ENCODE peak calls at places on chromosome 19, in eight cellular contexts. C is activated T-cell treated with anti-CD3 and anti-CD28 coated beads for 24 hours; Q is NCI-H524 treated with DMSO at 0.1 percent for 48 hours; W is stimulated activated CD8-positive, alpha-beta memory T cell treated with anti-CD3 and anti-CD28 coated beads, Interleukin-12 subunit alpha, Interleukin-12 subunit beta, amount 100 ng/mL, for 1 hour; L is mucosa of gallbladder; I is activated naive CD4-positive, alpha-beta T cell treated with anti-CD3 and anti-CD28 coated beads for 36 hours; V is NCI-H2081; P is adrenal gland. U is an unnamed sample.

GRCh38 chr19:51971624-51972023 is 15.0 kb downstream of the ZNF350 start:
- DNase-seq in C (no peak), Q (no peak), W (no peak), L (no peak), I (peak; percentile 23), V (no peak), P (no peak), U (no peak)

GRCh38 chr19:55667958-55668357 is 7.1 kb upstream of the EPN1 start:
- DNase-seq in C (no peak), Q (no peak), W (no peak), L (peak; percentile 70), I (no peak), V (no peak), P (no peak), U (no peak)

GRCh38 chr19:1315470-1316166 is 29.9 kb downstream of the EFNA2 start:
- DNase-seq in C (no peak), Q (no peak), W (no peak), L (peak; percentile 34), I (peak; percentile 51), V (peak; percentile 30), P (peak; percentile 28), U (peak; percentile 73)

GRCh38 chr19:16106121-16106520 is 5.6 kb upstream of the RAB8A start:
- DNase-seq in C (no peak), Q (no peak), W (no peak), L (no peak), I (no peak), V (no peak), P (no peak), U (peak; percentile 38)

GRCh38 chr19:14410054-14410774 is 8.9 kb downstream of the DDX39A start:
- DNase-seq in C (no peak), Q (no peak), W (no peak), L (no peak), I (peak; percentile 35), V (no peak), P (no peak), U (no peak)

GRCh38 chr19:51739466-51740213 is 12.0 kb downstream of the FPR1 start:
- DNase-seq in C (no peak), Q (no peak), W (no peak), L (no peak), I (no peak), V (no peak), P (no peak), U (no peak)

GRCh38 chr19:3771033-3771905 is 759 bp downstream of the RAX2 start:
- DNase-seq in C (no peak), Q (no peak), W (no peak), L (no peak), I (no peak), V (no peak), P (no peak), U (no peak)

GRCh38 chr19:18915639-18916038 is 3.5 kb downstream of the COPE start:
- DNase-seq in C (no peak), Q (peak; percentile 14), W (no peak), L (peak; percentile 27), I (peak; percentile 63), V (peak; percentile 20), P (peak; percentile 85), U (peak; percentile 51)

GRCh38 chr19:31448221-31448657 is 99.0 kb upstream of the TSHZ3 start:
- DNase-seq in C (no peak), Q (no peak), W (no peak), L (peak; percentile 40), I (no peak), V (no peak), P (peak; percentile 25), U (peak; percentile 36)

GRCh38 chr19:42081584-42082258 is 5.8 kb downstream of the ZNF574 start:
- DNase-seq in C (no peak), Q (no peak), W (no peak), L (no peak), I (peak; percentile 41), V (no peak), P (no peak), U (peak; percentile 33)

GRCh38 chr19:728011-728410 is 19.3 kb downstream of the PALM start:
- DNase-seq in C (no peak), Q (no peak), W (no peak), L (no peak), I (no peak), V (no peak), P (peak; percentile 65), U (no peak)

GRCh38 chr19:38880882-38881609 is 3.0 kb upstream of the RINL start:
- DNase-seq in C (no peak), Q (no peak), W (no peak), L (no peak), I (no peak), V (no peak), P (no peak), U (no peak)

GRCh38 chr19:40300668-40301067 is 15.5 kb upstream of the AKT2 start:
- DNase-seq in C (no peak), Q (no peak), W (no peak), L (no peak), I (no peak), V (no peak), P (no peak), U (no peak)

GRCh38 chr19:19581391-19581790 is 37.1 kb downstream of the PBX4 start:
- DNase-seq in C (no peak), Q (no peak), W (no peak), L (no peak), I (no peak), V (no peak), P (no peak), U (no peak)

GRCh38 chr19:43820098-43820860 is 6.8 kb upstream of the ZNF283 start:
- DNase-seq in C (peak; percentile 26), Q (no peak), W (no peak), L (peak; percentile 19), I (peak; percentile 77), V (no peak), P (no peak), U (peak; percentile 41)

GRCh38 chr19:41373993-41374392 is 2.3 kb upstream of the TMEM91 start:
- DNase-seq in C (no peak), Q (peak; percentile 93), W (no peak), L (peak; percentile 67), I (no peak), V (peak; percentile 86), P (peak; percentile 88), U (peak; percentile 76)

GRCh38 chr19:16380314-16380695 is 55.7 kb downstream of the KLF2 start:
- DNase-seq in C (no peak), Q (no peak), W (no peak), L (no peak), I (no peak), V (no peak), P (no peak), U (no peak)

GRCh38 chr19:15014579-15014978 is 34.7 kb upstream of the CASP14 start:
- DNase-seq in C (no peak), Q (no peak), W (no peak), L (no peak), I (no peak), V (no peak), P (no peak), U (no peak)

GRCh38 chr19:44748426-44749254 is at the start of gene BCL3:
- DNase-seq in C (peak; percentile 52), Q (no peak), W (no peak), L (peak; percentile 70), I (peak; percentile 87), V (no peak), P (peak; percentile 80), U (peak; percentile 83)

GRCh38 chr19:6227156-6227940 is 52.4 kb downstream of the MLLT1 start:
- DNase-seq in C (no peak), Q (no peak), W (no peak), L (no peak), I (no peak), V (no peak), P (no peak), U (no peak)

GRCh38 chr19:14672043-14672872 is 2.4 kb downstream of the ADGRE3 start:
- DNase-seq in C (no peak), Q (no peak), W (no peak), L (no peak), I (no peak), V (no peak), P (no peak), U (no peak)

GRCh38 chr19:54160948-54161347 is 1.4 kb upstream of the LENG1 start:
- DNase-seq in C (no peak), Q (no peak), W (no peak), L (no peak), I (no peak), V (no peak), P (no peak), U (peak; percentile 41)

GRCh38 chr19:4831351-4832340 is at the start of gene TICAM1:
- DNase-seq in C (peak; percentile 72), Q (no peak), W (peak; percentile 58), L (peak; percentile 66), I (peak; percentile 86), V (no peak), P (peak; percentile 62), U (peak; percentile 87)

GRCh38 chr19:29845576-29846176 is 33.9 kb downstream of the CCNE1 start:
- DNase-seq in C (no peak), Q (no peak), W (no peak), L (no peak), I (peak; percentile 44), V (no peak), P (peak; percentile 53), U (peak; percentile 67)

GRCh38 chr19:2053601-2054389 is 2.8 kb upstream of the MKNK2 start:
- DNase-seq in C (no peak), Q (no peak), W (no peak), L (peak; percentile 70), I (no peak), V (no peak), P (peak; percentile 75), U (peak; percentile 68)

GRCh38 chr19:36215276-36216171 is 618 bp downstream of the ZNF146 start:
- DNase-seq in C (no peak), Q (no peak), W (no peak), L (no peak), I (peak; percentile 44), V (no peak), P (no peak), U (no peak)

GRCh38 chr19:43765109-43765876 is 10.5 kb upstream of the SMG9 start:
- DNase-seq in C (peak; percentile 78), Q (no peak), W (peak; percentile 61), L (peak; percentile 45), I (peak; percentile 95), V (no peak), P (peak; percentile 94), U (peak; percentile 72)

GRCh38 chr19:46704379-46705076 is 12.4 kb downstream of the PRKD2 start:
- DNase-seq in C (peak; percentile 78), Q (no peak), W (peak; percentile 84), L (peak; percentile 72), I (peak; percentile 93), V (peak; percentile 9), P (peak; percentile 66), U (peak; percentile 88)

GRCh38 chr19:16336571-16336970 is 11.9 kb downstream of the KLF2 start:
- DNase-seq in C (no peak), Q (no peak), W (no peak), L (no peak), I (no peak), V (no peak), P (no peak), U (no peak)

GRCh38 chr19:39405930-39406655 is 554 bp upstream of the ZFP36 start:
- DNase-seq in C (peak; percentile 78), Q (no peak), W (peak; percentile 89), L (no peak), I (peak; percentile 90), V (no peak), P (no peak), U (peak; percentile 78)

GRCh38 chr19:45771331-45771933 is 2.4 kb upstream of the SIX5 start:
- DNase-seq in C (no peak), Q (no peak), W (no peak), L (no peak), I (no peak), V (no peak), P (peak; percentile 51), U (peak; percentile 35)

GRCh38 chr19:45216677-45217076 is 28.5 kb downstream of the EXOC3L2 start:
- DNase-seq in C (no peak), Q (no peak), W (no peak), L (no peak), I (no peak), V (no peak), P (no peak), U (no peak)

GRCh38 chr19:33580645-33581037 is 41.1 kb upstream of the CHST8 start:
- DNase-seq in C (no peak), Q (no peak), W (no peak), L (no peak), I (no peak), V (no peak), P (no peak), U (no peak)